ENCODE peak calls at places on chromosome 20, in five cellular contexts. A, K, D, J and C are unnamed samples.

GRCh38 chr20:1304711-1305515 is 24.0 kb downstream of the SDCBP2 start:
- DNase-seq in A (no peak), K (no peak), D (no peak), J (no peak), C (no peak)

GRCh38 chr20:23340524-23340923 is 10.1 kb upstream of the NXT1 start:
- DNase-seq in A (peak; percentile 64), K (peak; percentile 75), D (no peak), J (peak; percentile 77), C (peak; percentile 34)

GRCh38 chr20:48773837-48774418 is 53.9 kb downstream of the PREX1 start:
- DNase-seq in A (no peak), K (no peak), D (no peak), J (no peak), C (no peak)

GRCh38 chr20:3307078-3307477 is 68.1 kb upstream of the SLC4A11 start:
- DNase-seq in A (no peak), K (no peak), D (no peak), J (no peak), C (no peak)

GRCh38 chr20:46027245-46027853 is 1.7 kb upstream of the SLC12A5 start:
- DNase-seq in A (peak; percentile 42), K (no peak), D (no peak), J (peak; percentile 77), C (no peak)

GRCh38 chr20:1838479-1839279 is 56.5 kb upstream of the SIRPA start:
- DNase-seq in A (no peak), K (no peak), D (no peak), J (no peak), C (peak; percentile 42)

GRCh38 chr20:17679786-17680127 is 2.3 kb downstream of the RRBP1 start:
- DNase-seq in A (no peak), K (no peak), D (no peak), J (no peak), C (no peak)

GRCh38 chr20:56776345-56776744 is 147.2 kb downstream of the TFAP2C start:
- DNase-seq in A (no peak), K (no peak), D (no peak), J (no peak), C (no peak)

GRCh38 chr20:58408603-58409246 is 19.7 kb downstream of the VAPB start:
- DNase-seq in A (no peak), K (peak; percentile 27), D (no peak), J (no peak), C (no peak)

GRCh38 chr20:53741726-53742028 is 148.0 kb upstream of the ZNF217 start:
- DNase-seq in A (no peak), K (no peak), D (no peak), J (peak; percentile 25), C (no peak)

GRCh38 chr20:21613512-21613911 is 92.0 kb upstream of the PAX1 start:
- DNase-seq in A (no peak), K (peak; percentile 93), D (no peak), J (peak; percentile 97), C (peak; percentile 95)

GRCh38 chr20:58113706-58114105 is 114.7 kb downstream of the ANKRD60 start:
- DNase-seq in A (no peak), K (no peak), D (no peak), J (no peak), C (no peak)

GRCh38 chr20:33753763-33754162 is 22.0 kb downstream of the ZNF341 start:
- DNase-seq in A (no peak), K (no peak), D (no peak), J (no peak), C (no peak)